ENCODE peak calls at places on chromosomes 3 and 15, in ten cellular contexts. One of them, this sample, is unnamed.

GRCh38 chr15:99106417-99107220 is 1.7 kb downstream of the SYNM start:
- DNase-seq in fibroblast of mammary gland: peak
- DNase-seq in nephron progenitor cell: no peak
- DNase-seq in HFFc6: no peak
- DNase-seq in BE2C: no peak
- DNase-seq in stomach: no peak
- DNase-seq in psoas muscle: peak
- DNase-seq in fibroblast of villous mesenchyme: peak
- DNase-seq in MM.1S: no peak
- DNase-seq in MCF 10A: no peak
- DNase-seq in this sample: no peak

GRCh38 chr3:150495149-150495548 is 51.1 kb downstream of the SERP1 start:
- DNase-seq in fibroblast of mammary gland: no peak
- DNase-seq in BE2C: no peak
- DNase-seq in HFFc6: no peak
- DNase-seq in psoas muscle: no peak
- DNase-seq in fibroblast of villous mesenchyme: no peak
- DNase-seq in nephron progenitor cell: no peak
- DNase-seq in MM.1S: no peak
- DNase-seq in MCF 10A: no peak
- DNase-seq in stomach: no peak
- DNase-seq in this sample: no peak

GRCh38 chr3:126422121-126422520 is 27.4 kb downstream of the CFAP100 start:
- DNase-seq in psoas muscle: no peak
- DNase-seq in MM.1S: no peak
- DNase-seq in fibroblast of mammary gland: no peak
- DNase-seq in MCF 10A: no peak
- DNase-seq in nephron progenitor cell: no peak
- DNase-seq in BE2C: no peak
- DNase-seq in HFFc6: no peak
- DNase-seq in stomach: peak
- DNase-seq in fibroblast of villous mesenchyme: no peak
- DNase-seq in this sample: no peak

GRCh38 chr3:49805367-49805782 is 2.3 kb downstream of the INKA1 start:
- DNase-seq in nephron progenitor cell: no peak
- DNase-seq in MCF 10A: no peak
- DNase-seq in BE2C: peak
- DNase-seq in fibroblast of mammary gland: peak
- DNase-seq in MM.1S: no peak
- DNase-seq in HFFc6: no peak
- DNase-seq in psoas muscle: peak
- DNase-seq in fibroblast of villous mesenchyme: peak
- DNase-seq in stomach: peak
- DNase-seq in this sample: peak

GRCh38 chr3:81764665-81765064 is 3.2 kb upstream of the GBE1 start:
- DNase-seq in HFFc6: no peak
- DNase-seq in MCF 10A: peak
- DNase-seq in psoas muscle: no peak
- DNase-seq in stomach: no peak
- DNase-seq in fibroblast of villous mesenchyme: peak
- DNase-seq in MM.1S: no peak
- DNase-seq in fibroblast of mammary gland: peak
- DNase-seq in BE2C: no peak
- DNase-seq in nephron progenitor cell: no peak
- DNase-seq in this sample: no peak

GRCh38 chr15:88108991-88109390 is 147.5 kb downstream of the NTRK3 start:
- DNase-seq in HFFc6: no peak
- DNase-seq in fibroblast of villous mesenchyme: no peak
- DNase-seq in stomach: no peak
- DNase-seq in fibroblast of mammary gland: no peak
- DNase-seq in MM.1S: no peak
- DNase-seq in nephron progenitor cell: no peak
- DNase-seq in psoas muscle: no peak
- DNase-seq in MCF 10A: no peak
- DNase-seq in BE2C: no peak
- DNase-seq in this sample: no peak

GRCh38 chr15:34271493-34271892 is 46.7 kb downstream of the EMC4 start:
- DNase-seq in fibroblast of mammary gland: peak
- DNase-seq in BE2C: no peak
- DNase-seq in psoas muscle: no peak
- DNase-seq in HFFc6: peak
- DNase-seq in stomach: no peak
- DNase-seq in MCF 10A: peak
- DNase-seq in nephron progenitor cell: no peak
- DNase-seq in MM.1S: no peak
- DNase-seq in fibroblast of villous mesenchyme: peak
- DNase-seq in this sample: no peak

GRCh38 chr3:14170569-14171159 is 7.7 kb downstream of the XPC start:
- DNase-seq in BE2C: no peak
- DNase-seq in nephron progenitor cell: no peak
- DNase-seq in MCF 10A: no peak
- DNase-seq in stomach: no peak
- DNase-seq in fibroblast of mammary gland: peak
- DNase-seq in fibroblast of villous mesenchyme: peak
- DNase-seq in psoas muscle: no peak
- DNase-seq in HFFc6: peak
- DNase-seq in MM.1S: no peak
- DNase-seq in this sample: no peak

DNA sequence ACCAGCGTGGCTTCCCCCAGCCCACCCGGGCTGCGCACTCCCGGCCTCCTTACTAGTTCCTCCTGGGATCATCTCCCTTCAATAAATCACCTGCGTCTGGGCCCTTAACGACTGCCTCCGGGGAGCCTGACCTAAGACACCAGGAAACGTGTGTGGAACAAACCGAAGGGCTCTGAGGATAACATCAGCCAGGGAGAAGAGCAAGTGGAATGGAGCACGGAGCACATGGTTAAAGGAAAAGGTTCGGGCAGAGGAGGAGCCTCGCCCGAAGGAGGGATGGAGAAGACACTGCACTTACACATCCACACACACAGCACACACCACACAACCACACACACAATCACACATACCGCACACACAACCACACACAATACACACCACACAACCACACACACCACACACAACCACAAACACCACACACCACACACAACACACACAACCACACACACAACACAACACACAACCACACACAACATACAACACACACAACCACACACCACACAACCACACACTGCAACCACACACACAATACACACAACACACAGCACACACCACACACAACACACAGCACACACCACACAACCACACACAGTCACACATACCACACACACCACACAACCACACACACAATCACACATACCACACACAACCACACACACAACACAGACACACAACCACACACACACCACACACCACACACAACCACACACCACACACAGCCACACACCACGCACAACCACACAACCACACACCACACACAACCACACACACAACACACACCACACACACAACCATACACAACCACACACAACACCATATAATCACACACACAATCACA is 24.7 kb downstream of the CPN2 start:
- DNase-seq in BE2C: no peak
- DNase-seq in nephron progenitor cell: peak
- DNase-seq in psoas muscle: no peak
- DNase-seq in HFFc6: peak
- DNase-seq in MCF 10A: peak
- DNase-seq in stomach: no peak
- DNase-seq in MM.1S: no peak
- DNase-seq in fibroblast of mammary gland: peak
- DNase-seq in fibroblast of villous mesenchyme: peak
- DNase-seq in this sample: no peak
- TF ChIP-seq CTCF in BE2C: no peak
- TF ChIP-seq CTCF in nephron progenitor cell: no peak
- TF ChIP-seq CTCF in psoas muscle: no peak
- TF ChIP-seq CTCF in HFFc6: no peak
- TF ChIP-seq CTCF in MCF 10A: no peak
- TF ChIP-seq CTCF in stomach: no peak
- TF ChIP-seq CTCF in MM.1S: no peak
- TF ChIP-seq CTCF in fibroblast of mammary gland: no peak
- TF ChIP-seq CTCF in fibroblast of villous mesenchyme: no peak
- TF ChIP-seq CTCF in this sample: no peak

GRCh38 chr3:153055217-153055616 is 106.8 kb upstream of the RAP2B start:
- DNase-seq in nephron progenitor cell: no peak
- DNase-seq in MM.1S: peak
- DNase-seq in MCF 10A: no peak
- DNase-seq in BE2C: no peak
- DNase-seq in stomach: no peak
- DNase-seq in psoas muscle: no peak
- DNase-seq in HFFc6: no peak
- DNase-seq in fibroblast of villous mesenchyme: no peak
- DNase-seq in fibroblast of mammary gland: no peak
- DNase-seq in this sample: no peak

GRCh38 chr3:153051427-153052095 is 110.5 kb upstream of the RAP2B start:
- DNase-seq in MCF 10A: peak
- DNase-seq in psoas muscle: no peak
- DNase-seq in fibroblast of mammary gland: peak
- DNase-seq in HFFc6: peak
- DNase-seq in fibroblast of villous mesenchyme: peak
- DNase-seq in nephron progenitor cell: no peak
- DNase-seq in MM.1S: no peak
- DNase-seq in stomach: no peak
- DNase-seq in BE2C: no peak
- DNase-seq in this sample: no peak

GRCh38 chr3:153052096-153052460 is 109.9 kb upstream of the RAP2B start:
- DNase-seq in MM.1S: peak
- DNase-seq in fibroblast of mammary gland: peak
- DNase-seq in BE2C: no peak
- DNase-seq in stomach: peak
- DNase-seq in fibroblast of villous mesenchyme: peak
- DNase-seq in MCF 10A: peak
- DNase-seq in psoas muscle: no peak
- DNase-seq in HFFc6: peak
- DNase-seq in nephron progenitor cell: no peak
- DNase-seq in this sample: no peak

GRCh38 chr3:153055779-153056178 is 106.2 kb upstream of the RAP2B start:
- DNase-seq in BE2C: no peak
- DNase-seq in nephron progenitor cell: no peak
- DNase-seq in psoas muscle: no peak
- DNase-seq in MCF 10A: no peak
- DNase-seq in MM.1S: no peak
- DNase-seq in HFFc6: no peak
- DNase-seq in fibroblast of villous mesenchyme: no peak
- DNase-seq in stomach: no peak
- DNase-seq in fibroblast of mammary gland: no peak
- DNase-seq in this sample: no peak

DNA sequence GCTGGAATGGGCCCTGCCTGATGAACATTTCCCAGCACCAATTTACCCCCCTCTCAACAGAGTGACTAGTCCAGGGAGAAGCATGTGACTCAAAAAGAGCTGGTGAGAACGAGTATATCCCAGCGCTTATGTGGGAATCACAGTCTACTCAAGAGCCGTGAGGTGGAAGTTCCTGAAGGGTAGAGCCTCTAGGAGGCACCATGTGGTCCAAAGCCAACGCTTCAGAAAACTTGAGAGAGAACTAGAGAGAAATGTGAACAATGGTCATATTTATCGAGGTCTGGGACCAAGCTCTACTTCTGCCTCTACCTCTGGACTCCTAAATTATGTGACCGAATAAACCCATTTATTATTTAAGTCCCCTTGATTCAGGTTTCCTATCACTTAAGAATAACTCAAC is 111.0 kb upstream of the RAP2B start:
- DNase-seq in HFFc6: no peak
- DNase-seq in fibroblast of mammary gland: no peak
- DNase-seq in psoas muscle: no peak
- DNase-seq in MM.1S: no peak
- DNase-seq in fibroblast of villous mesenchyme: no peak
- DNase-seq in BE2C: no peak
- DNase-seq in MCF 10A: no peak
- DNase-seq in stomach: no peak
- DNase-seq in nephron progenitor cell: no peak
- DNase-seq in this sample: no peak
- TF ChIP-seq CTCF in HFFc6: peak
- TF ChIP-seq CTCF in fibroblast of mammary gland: no peak
- TF ChIP-seq CTCF in psoas muscle: no peak
- TF ChIP-seq CTCF in MM.1S: no peak
- TF ChIP-seq CTCF in fibroblast of villous mesenchyme: no peak
- TF ChIP-seq CTCF in BE2C: no peak
- TF ChIP-seq CTCF in MCF 10A: no peak
- TF ChIP-seq CTCF in stomach: no peak
- TF ChIP-seq CTCF in nephron progenitor cell: no peak
- TF ChIP-seq CTCF in this sample: no peak

GRCh38 chr3:64167346-64167745 is 57.9 kb downstream of the PRICKLE2 start:
- DNase-seq in nephron progenitor cell: no peak
- DNase-seq in BE2C: no peak
- DNase-seq in fibroblast of villous mesenchyme: no peak
- DNase-seq in HFFc6: no peak
- DNase-seq in psoas muscle: no peak
- DNase-seq in stomach: no peak
- DNase-seq in fibroblast of mammary gland: no peak
- DNase-seq in MCF 10A: peak
- DNase-seq in MM.1S: no peak
- DNase-seq in this sample: no peak

GRCh38 chr3:64164309-64164708 is 61.0 kb downstream of the PRICKLE2 start:
- DNase-seq in HFFc6: peak
- DNase-seq in psoas muscle: no peak
- DNase-seq in stomach: no peak
- DNase-seq in nephron progenitor cell: no peak
- DNase-seq in fibroblast of villous mesenchyme: peak
- DNase-seq in MCF 10A: no peak
- DNase-seq in BE2C: no peak
- DNase-seq in fibroblast of mammary gland: no peak
- DNase-seq in MM.1S: no peak
- DNase-seq in this sample: no peak

GRCh38 chr3:64163755-64164148 is 61.5 kb downstream of the PRICKLE2 start:
- DNase-seq in BE2C: no peak
- DNase-seq in nephron progenitor cell: no peak
- DNase-seq in fibroblast of mammary gland: peak
- DNase-seq in MM.1S: no peak
- DNase-seq in fibroblast of villous mesenchyme: peak
- DNase-seq in stomach: no peak
- DNase-seq in psoas muscle: no peak
- DNase-seq in MCF 10A: peak
- DNase-seq in HFFc6: peak
- DNase-seq in this sample: peak

GRCh38 chr3:64167868-64168267 is 57.4 kb downstream of the PRICKLE2 start:
- DNase-seq in BE2C: no peak
- DNase-seq in stomach: no peak
- DNase-seq in MCF 10A: no peak
- DNase-seq in fibroblast of villous mesenchyme: no peak
- DNase-seq in fibroblast of mammary gland: no peak
- DNase-seq in MM.1S: no peak
- DNase-seq in HFFc6: no peak
- DNase-seq in nephron progenitor cell: no peak
- DNase-seq in psoas muscle: no peak
- DNase-seq in this sample: no peak

GRCh38 chr3:64166584-64167155 is 58.6 kb downstream of the PRICKLE2 start:
- DNase-seq in fibroblast of mammary gland: no peak
- DNase-seq in fibroblast of villous mesenchyme: no peak
- DNase-seq in MCF 10A: no peak
- DNase-seq in nephron progenitor cell: no peak
- DNase-seq in MM.1S: no peak
- DNase-seq in BE2C: peak
- DNase-seq in stomach: no peak
- DNase-seq in psoas muscle: no peak
- DNase-seq in HFFc6: no peak
- DNase-seq in this sample: no peak
- TF ChIP-seq CTCF in fibroblast of mammary gland: peak
- TF ChIP-seq CTCF in fibroblast of villous mesenchyme: peak
- TF ChIP-seq CTCF in MCF 10A: no peak
- TF ChIP-seq CTCF in nephron progenitor cell: no peak
- TF ChIP-seq CTCF in MM.1S: no peak
- TF ChIP-seq CTCF in BE2C: peak
- TF ChIP-seq CTCF in stomach: no peak
- TF ChIP-seq CTCF in psoas muscle: peak
- TF ChIP-seq CTCF in HFFc6: peak
- TF ChIP-seq CTCF in this sample: no peak

GRCh38 chr3:43757613-43758012 is 66.9 kb downstream of the ABHD5 start:
- DNase-seq in fibroblast of mammary gland: no peak
- DNase-seq in MCF 10A: no peak
- DNase-seq in stomach: no peak
- DNase-seq in MM.1S: no peak
- DNase-seq in BE2C: no peak
- DNase-seq in nephron progenitor cell: no peak
- DNase-seq in HFFc6: no peak
- DNase-seq in psoas muscle: no peak
- DNase-seq in fibroblast of villous mesenchyme: peak
- DNase-seq in this sample: no peak

GRCh38 chr3:43754316-43754715 is 63.6 kb downstream of the ABHD5 start:
- DNase-seq in fibroblast of mammary gland: peak
- DNase-seq in MCF 10A: no peak
- DNase-seq in fibroblast of villous mesenchyme: no peak
- DNase-seq in BE2C: no peak
- DNase-seq in psoas muscle: no peak
- DNase-seq in MM.1S: no peak
- DNase-seq in nephron progenitor cell: no peak
- DNase-seq in HFFc6: peak
- DNase-seq in stomach: no peak
- DNase-seq in this sample: no peak

GRCh38 chr3:43755511-43756200 is 64.9 kb downstream of the ABHD5 start:
- DNase-seq in fibroblast of villous mesenchyme: no peak
- DNase-seq in MM.1S: no peak
- DNase-seq in stomach: no peak
- DNase-seq in BE2C: no peak
- DNase-seq in MCF 10A: no peak
- DNase-seq in fibroblast of mammary gland: no peak
- DNase-seq in psoas muscle: no peak
- DNase-seq in HFFc6: no peak
- DNase-seq in nephron progenitor cell: no peak
- DNase-seq in this sample: no peak

GRCh38 chr3:43753743-43754142 is 63.0 kb downstream of the ABHD5 start:
- DNase-seq in fibroblast of villous mesenchyme: no peak
- DNase-seq in psoas muscle: no peak
- DNase-seq in fibroblast of mammary gland: peak
- DNase-seq in BE2C: no peak
- DNase-seq in HFFc6: peak
- DNase-seq in nephron progenitor cell: no peak
- DNase-seq in MM.1S: no peak
- DNase-seq in MCF 10A: no peak
- DNase-seq in stomach: no peak
- DNase-seq in this sample: no peak

DNA sequence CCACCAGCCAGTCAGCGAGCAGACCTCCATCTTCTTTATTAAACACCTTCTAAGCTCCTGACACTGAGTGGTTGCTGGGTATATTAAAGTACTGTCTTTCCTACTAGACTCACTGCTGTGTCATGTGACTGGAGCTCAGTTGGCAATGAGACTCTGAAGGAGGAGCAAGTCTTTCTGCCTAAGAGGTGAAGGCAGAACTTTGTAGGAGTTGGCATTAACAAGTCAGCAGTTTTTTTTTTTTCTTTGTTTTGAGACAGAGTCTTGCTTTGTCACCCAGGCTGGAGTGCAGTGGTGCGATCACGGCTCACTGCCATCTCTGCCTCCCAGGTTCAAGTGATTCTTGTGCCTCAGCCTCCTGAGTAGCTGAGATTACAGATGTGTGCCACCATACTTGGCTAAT is 62.2 kb downstream of the ABHD5 start:
- DNase-seq in MM.1S: no peak
- DNase-seq in MCF 10A: no peak
- DNase-seq in nephron progenitor cell: no peak
- DNase-seq in fibroblast of villous mesenchyme: no peak
- DNase-seq in fibroblast of mammary gland: peak
- DNase-seq in stomach: no peak
- DNase-seq in BE2C: no peak
- DNase-seq in HFFc6: no peak
- DNase-seq in psoas muscle: no peak
- DNase-seq in this sample: no peak
- TF ChIP-seq CTCF in MM.1S: no peak
- TF ChIP-seq CTCF in MCF 10A: no peak
- TF ChIP-seq CTCF in nephron progenitor cell: no peak
- TF ChIP-seq CTCF in fibroblast of villous mesenchyme: no peak
- TF ChIP-seq CTCF in fibroblast of mammary gland: no peak
- TF ChIP-seq CTCF in stomach: no peak
- TF ChIP-seq CTCF in BE2C: no peak
- TF ChIP-seq CTCF in HFFc6: no peak
- TF ChIP-seq CTCF in psoas muscle: no peak
- TF ChIP-seq CTCF in this sample: no peak